ENCODE peak calls at places on chromosomes 3 and 15, in eight cellular contexts. G is HCT116, P is PC-3, I is GM23248, F is OCI-LY7, Z is GM23338, W is hepatocyte, X is neural progenitor cell. O is an unnamed sample.

GRCh38 chr3:193301441-193301840 is 60.4 kb downstream of the PLAAT1 start:
- DNase-seq in G (peak; percentile 16), X (no peak), I (peak; percentile 30), Z (no peak), P (peak; percentile 72), F (no peak), W (no peak), O (no peak)

GRCh38 chr3:10901293-10902010 is 85.4 kb downstream of the SLC6A11 start:
- DNase-seq in Z (no peak), G (no peak), I (no peak), F (no peak), P (no peak), W (no peak), X (no peak), O (no peak)

GRCh38 chr3:123335007-123335670 is 113.8 kb downstream of the ADCY5 start:
- DNase-seq in P (no peak), Z (no peak), X (no peak), W (no peak), G (no peak), I (no peak), F (no peak), O (peak; percentile 41)

GRCh38 chr3:39133093-39133490 is 20.3 kb downstream of the CSRNP1 start:
- DNase-seq in P (peak; percentile 35), W (no peak), G (no peak), Z (no peak), I (no peak), F (no peak), X (no peak), O (no peak)

GRCh38 chr15:66390670-66391069 is 4.0 kb downstream of the MAP2K1 start:
- DNase-seq in G (no peak), F (peak; percentile 78), P (peak; percentile 60), I (no peak), X (no peak), Z (no peak), W (no peak), O (peak; percentile 27)

GRCh38 chr3:70519913-70520659 is 207.6 kb upstream of the MDFIC2 start:
- DNase-seq in F (no peak), G (no peak), Z (no peak), P (no peak), W (no peak), X (no peak), I (peak; percentile 8), O (no peak)

GRCh38 chr3:184789314-184789998 is 22.5 kb upstream of the VPS8 start:
- DNase-seq in W (no peak), P (no peak), F (no peak), Z (no peak), I (no peak), G (no peak), X (no peak), O (no peak)

GRCh38 chr3:9914559-9915251 is 2.2 kb upstream of the IL17RC start:
- DNase-seq in G (no peak), F (no peak), Z (peak; percentile 81), W (no peak), X (no peak), I (no peak), P (no peak), O (no peak)

GRCh38 chr3:49641921-49642707 is 32.0 kb upstream of the APEH start:
- DNase-seq in F (no peak), I (no peak), W (no peak), X (no peak), P (no peak), Z (no peak), G (no peak), O (no peak)

GRCh38 chr3:124793054-124793740 is 62.9 kb downstream of the UMPS start:
- DNase-seq in X (no peak), F (no peak), W (no peak), Z (no peak), G (no peak), I (peak; percentile 56), P (peak; percentile 63), O (no peak)

GRCh38 chr15:62781081-62781497 is 261.5 kb upstream of the TPM1 start:
- DNase-seq in F (no peak), P (no peak), I (no peak), W (no peak), G (no peak), Z (no peak), X (peak; percentile 28), O (no peak)

GRCh38 chr3:191331443-191331842 is 1.1 kb upstream of the UTS2B start:
- DNase-seq in P (peak; percentile 59), I (peak; percentile 69), F (no peak), W (no peak), G (no peak), Z (no peak), X (no peak), O (no peak)

GRCh38 chr3:81195483-81195882 is 566.0 kb downstream of the GBE1 start:
- DNase-seq in P (peak; percentile 6), F (no peak), X (no peak), I (peak; percentile 19), G (no peak), Z (no peak), W (no peak), O (no peak)

GRCh38 chr15:66294157-66294931 is 976 bp downstream of the DIS3L start:
- DNase-seq in P (peak; percentile 63), G (no peak), W (peak; percentile 58), F (peak; percentile 70), X (peak; percentile 16), I (peak; percentile 83), Z (peak; percentile 32), O (peak; percentile 50)

GRCh38 chr3:4828279-4829030 is 150.8 kb upstream of the BHLHE40 start:
- DNase-seq in P (no peak), I (peak; percentile 87), Z (no peak), X (no peak), W (no peak), F (no peak), G (no peak), O (no peak)

GRCh38 chr3:60182697-60183096 is 1068.6 kb downstream of the FHIT start:
- DNase-seq in X (no peak), F (no peak), P (no peak), Z (peak; percentile 15), I (no peak), G (no peak), W (no peak), O (no peak)

GRCh38 chr3:27914199-27914598 is 192.1 kb upstream of the EOMES start:
- DNase-seq in P (peak; percentile 32), X (peak; percentile 52), I (peak; percentile 20), F (no peak), G (no peak), Z (peak; percentile 71), W (no peak), O (no peak)

GRCh38 chr15:101394056-101394630 is 95.4 kb downstream of the PCSK6 start:
- DNase-seq in X (no peak), F (no peak), G (no peak), Z (no peak), W (no peak), I (no peak), P (no peak), O (no peak)

GRCh38 chr3:196186661-196187573 is 24.3 kb downstream of the ZDHHC19 start:
- DNase-seq in G (no peak), W (no peak), Z (peak; percentile 94), P (no peak), X (peak; percentile 90), F (peak; percentile 68), I (no peak), O (peak; percentile 44)
- TF ChIP-seq EZH2phosphoT487 in G (no peak), W (no peak), Z (no peak), P (no peak), X (no peak), F (no peak), I (no peak), O (no peak)

DNA sequence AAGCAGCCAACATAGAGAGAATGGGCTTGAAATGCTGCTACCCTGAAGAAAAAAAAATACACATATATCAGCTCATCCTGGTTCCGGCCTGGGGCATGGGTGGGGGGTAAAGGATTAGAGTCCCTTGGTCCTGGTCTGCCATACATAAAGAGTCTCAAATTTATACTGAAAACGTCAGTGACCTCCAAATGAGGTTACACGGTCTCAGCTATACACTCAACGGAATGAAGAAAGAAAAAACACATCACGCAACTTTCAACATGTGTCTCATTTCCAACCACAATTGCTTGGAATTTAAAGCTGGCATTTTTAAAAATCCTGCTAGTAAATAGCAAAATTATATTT is 612.8 kb downstream of the MCTP2 start:
- DNase-seq in G (no peak), F (no peak), X (no peak), P (no peak), I (no peak), W (no peak), Z (peak; percentile 1), O (no peak)
- H3K4me2 ChIP-seq in G (no peak overlapping the region), F (no peak overlapping the region), X (peak overlapping the region; percentile 76), P (no peak overlapping the region), I (no peak overlapping the region), W (peak overlapping the region; percentile 84), Z (peak overlapping the region; percentile 73), O (no peak overlapping the region)

GRCh38 chr15:59532770-59533379 is 78.7 kb upstream of the GCNT3 start:
- DNase-seq in W (peak; percentile 59), I (peak; percentile 62), F (peak; percentile 84), X (peak; percentile 60), Z (peak; percentile 80), P (peak; percentile 67), G (peak; percentile 45), O (peak; percentile 60)
- TF ChIP-seq EZH2phosphoT487 in W (no peak), I (no peak), F (no peak), X (no peak), Z (no peak), P (no peak), G (no peak), O (no peak)

DNA sequence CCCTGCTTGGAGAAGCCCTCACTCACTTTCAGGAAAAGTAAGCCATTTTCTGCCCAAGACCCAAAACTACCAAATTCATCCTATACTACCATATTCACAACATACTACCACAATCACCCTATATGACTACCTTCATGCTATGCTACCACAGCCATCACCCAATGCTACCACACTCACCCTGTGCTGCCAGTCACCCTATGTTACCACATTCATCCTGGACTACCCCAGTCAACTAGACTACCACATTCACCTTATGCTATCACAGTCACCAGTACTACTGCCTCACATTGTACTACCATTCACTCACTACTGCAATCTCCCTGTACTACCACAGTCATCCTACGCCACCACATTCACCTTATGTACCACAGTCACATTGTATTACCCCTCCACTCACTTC is 58.4 kb upstream of the CDV3 start:
- DNase-seq in G (no peak), X (no peak), W (no peak), P (no peak), I (no peak), F (no peak), Z (no peak), O (no peak)
- H3K4me2 ChIP-seq in G (no peak overlapping the region), X (no peak overlapping the region), W (no peak overlapping the region), P (no peak overlapping the region), I (no peak overlapping the region), F (no peak overlapping the region), Z (no peak overlapping the region), O (no peak overlapping the region)

DNA sequence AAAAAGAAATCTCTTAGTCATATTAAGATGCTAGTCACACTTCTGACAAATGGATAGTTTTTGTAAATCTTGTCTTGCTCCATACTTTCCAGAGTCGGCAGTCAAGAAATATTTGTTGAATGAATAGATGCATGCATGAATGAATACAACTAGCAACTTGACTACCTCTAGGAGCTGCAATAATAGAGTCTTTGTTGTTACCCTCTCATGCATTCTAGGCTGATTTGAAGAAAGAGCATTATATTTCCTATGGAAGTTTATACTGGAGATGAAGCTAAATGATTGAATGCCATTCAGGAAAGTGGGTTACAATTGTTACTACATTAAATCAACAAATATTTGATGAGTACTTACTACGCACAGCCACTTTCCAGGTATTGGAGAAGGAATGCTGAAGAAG is 18.1 kb upstream of the TRAT1 start:
- DNase-seq in F (no peak), X (peak; percentile 9), G (no peak), P (peak; percentile 12), I (no peak), W (no peak), Z (no peak), O (no peak)
- TF ChIP-seq EZH2phosphoT487 in F (no peak), X (no peak), G (no peak), P (no peak), I (no peak), W (no peak), Z (no peak), O (no peak)